ENCODE peak calls at places on chromosomes 3 and 15, in nine cellular contexts. O, L, F, V, J, U, Y, A and Q are unnamed samples.

GRCh38 chr15:48478581-48478980 is 147.4 kb downstream of the DUT start:
- DNase-seq in J (no peak), L (no peak), O (no peak), A (no peak), V (no peak), F (no peak), Y (no peak), U (no peak), Q (no peak)

GRCh38 chr3:29655016-29655415 is 374.1 kb downstream of the RBMS3 start:
- DNase-seq in Y (peak; percentile 29), A (no peak), L (no peak), O (no peak), V (no peak), F (no peak), J (no peak), U (no peak), Q (no peak)

GRCh38 chr3:184016169-184016570 is 1.5 kb downstream of the ABCC5 start:
- DNase-seq in U (no peak), Y (no peak), V (no peak), A (no peak), O (no peak), J (no peak), F (no peak), L (no peak), Q (no peak)

GRCh38 chr3:65851827-65852226 is 186.9 kb downstream of the MAGI1 start:
- DNase-seq in U (no peak), Y (peak; percentile 78), J (no peak), V (no peak), F (no peak), O (peak; percentile 69), L (no peak), A (no peak), Q (no peak)

GRCh38 chr15:40235201-40235890 is 3.5 kb upstream of the PAK6 start:
- DNase-seq in V (no peak), F (no peak), U (no peak), A (no peak), Y (no peak), O (no peak), L (no peak), J (no peak), Q (no peak)

GRCh38 chr3:183254816-183255730 is 2.0 kb downstream of the B3GNT5 start:
- DNase-seq in L (no peak), O (no peak), F (no peak), Y (no peak), V (no peak), A (no peak), U (no peak), J (no peak), Q (no peak)

GRCh38 chr15:61483599-61483998 is 254.5 kb upstream of the RORA start:
- DNase-seq in U (no peak), J (no peak), Y (no peak), O (no peak), V (no peak), A (no peak), F (no peak), L (no peak), Q (no peak)

GRCh38 chr3:78765671-78766485 is 1001.9 kb downstream of the ROBO1 start:
- DNase-seq in Y (no peak), U (peak; percentile 87), A (no peak), F (no peak), L (peak; percentile 66), J (no peak), O (no peak), V (no peak), Q (no peak)

GRCh38 chr3:142272200-142272891 is 47.0 kb upstream of the GK5 start:
- DNase-seq in U (no peak), L (no peak), J (no peak), F (no peak), A (no peak), Y (peak; percentile 12), V (no peak), O (no peak), Q (no peak)

GRCh38 chr15:69841046-69841828 is 256.5 kb downstream of the TLE3 start:
- DNase-seq in O (no peak), F (no peak), U (no peak), V (peak; percentile 38), Y (no peak), L (no peak), A (no peak), J (no peak), Q (no peak)

GRCh38 chr3:111785034-111785433 is 74.0 kb upstream of the PHLDB2 start:
- DNase-seq in Y (peak; percentile 57), U (no peak), V (no peak), A (no peak), L (no peak), O (no peak), J (no peak), F (no peak), Q (no peak)

GRCh38 chr3:112568642-112569041 is 6.8 kb downstream of the SLC35A5 start:
- DNase-seq in V (peak; percentile 18), F (peak; percentile 27), J (peak; percentile 25), A (no peak), L (no peak), U (no peak), O (peak; percentile 14), Y (no peak), Q (no peak)

GRCh38 chr3:145898487-145898886 is 262.5 kb downstream of the PLOD2 start:
- DNase-seq in A (no peak), J (no peak), U (no peak), V (peak; percentile 6), F (no peak), O (no peak), Y (peak; percentile 26), L (no peak), Q (no peak)

GRCh38 chr3:13532085-13532484 is 16.8 kb upstream of the FBLN2 start:
- DNase-seq in V (no peak), J (no peak), Y (peak; percentile 74), O (no peak), L (no peak), A (no peak), F (no peak), U (no peak), Q (no peak)

GRCh38 chr3:120855665-120856437 is 52.2 kb upstream of the STXBP5L start:
- DNase-seq in Y (peak; percentile 81), O (peak; percentile 60), F (peak; percentile 25), J (no peak), A (no peak), V (peak; percentile 88), U (peak; percentile 93), L (no peak), Q (no peak)

GRCh38 chr3:195094211-195094921 is 176.6 kb downstream of the XXYLT1 start:
- DNase-seq in V (no peak), O (no peak), J (no peak), F (no peak), U (no peak), Y (no peak), L (no peak), A (no peak), Q (no peak)

GRCh38 chr3:152097770-152098169 is 171.0 kb upstream of the MBNL1 start:
- DNase-seq in Y (no peak), O (no peak), F (no peak), L (no peak), U (no peak), J (no peak), V (no peak), A (no peak), Q (no peak)

GRCh38 chr15:82781349-82781748 is 24.5 kb downstream of the FSD2 start:
- DNase-seq in L (no peak), Y (no peak), J (no peak), U (no peak), A (no peak), O (no peak), V (no peak), F (no peak), Q (no peak)

GRCh38 chr3:32423956-32424558 is 32.4 kb downstream of the CMTM7 start:
- DNase-seq in L (no peak), Y (no peak), F (no peak), U (no peak), A (no peak), V (no peak), J (no peak), O (no peak), Q (peak; percentile 53)

GRCh38 chr3:141124715-141125114 is 73.6 kb downstream of the SPSB4 start:
- DNase-seq in Y (no peak), V (no peak), L (no peak), J (no peak), A (no peak), U (no peak), O (no peak), F (no peak), Q (no peak)

GRCh38 chr15:64688179-64688578 is 87.2 kb downstream of the RBPMS2 start:
- DNase-seq in Y (no peak), J (no peak), U (no peak), O (no peak), L (no peak), A (no peak), V (no peak), F (no peak), Q (no peak)

GRCh38 chr3:197186887-197187588 is 111.4 kb downstream of the DLG1 start:
- DNase-seq in J (peak; percentile 39), O (peak; percentile 28), L (peak; percentile 37), U (peak; percentile 62), V (peak; percentile 59), F (no peak), Y (peak; percentile 76), A (no peak), Q (peak; percentile 24)

GRCh38 chr3:42148982-42149432 is 57.9 kb downstream of the TRAK1 start:
- DNase-seq in F (no peak), J (no peak), Y (peak; percentile 86), V (peak; percentile 84), L (peak; percentile 15), U (no peak), O (no peak), A (no peak), Q (no peak)

GRCh38 chr15:68158046-68158628 is 47.0 kb downstream of the CALML4 start:
- DNase-seq in L (no peak), O (no peak), J (no peak), F (no peak), Y (peak; percentile 12), V (no peak), A (no peak), U (no peak), Q (no peak)

GRCh38 chr15:95919460-95919859 is 411.0 kb upstream of the NR2F2 start:
- DNase-seq in A (no peak), L (no peak), V (no peak), U (no peak), J (no peak), F (no peak), O (no peak), Y (peak; percentile 7), Q (no peak)

GRCh38 chr3:133167340-133168024 is 129.3 kb downstream of the TMEM108 start:
- DNase-seq in L (no peak), V (no peak), A (no peak), F (no peak), Y (no peak), O (no peak), J (no peak), U (no peak), Q (no peak)

GRCh38 chr3:126166009-126166408 is 14.4 kb downstream of the ALDH1L1 start:
- DNase-seq in Y (no peak), U (no peak), L (no peak), F (no peak), J (no peak), O (no peak), A (no peak), V (no peak), Q (no peak)

GRCh38 chr15:48719668-48720067 is 74.2 kb upstream of the FBN1 start:
- DNase-seq in Y (no peak), O (no peak), U (no peak), A (no peak), L (no peak), V (no peak), J (no peak), F (no peak), Q (no peak)

GRCh38 chr3:47394140-47394855 is 13.5 kb downstream of the PTPN23 start:
- DNase-seq in O (no peak), J (no peak), A (no peak), Y (peak; percentile 22), L (no peak), V (no peak), F (no peak), U (no peak), Q (no peak)

GRCh38 chr15:101306341-101307047 is 11.4 kb upstream of the SNRPA1 start:
- DNase-seq in F (no peak), U (no peak), Y (no peak), A (no peak), L (no peak), O (no peak), J (no peak), V (no peak), Q (no peak)

GRCh38 chr3:106811376-106811775 is 565.9 kb upstream of the CCDC54 start:
- DNase-seq in V (peak; percentile 55), J (no peak), F (no peak), Y (peak; percentile 85), U (no peak), A (no peak), L (no peak), O (peak; percentile 76), Q (no peak)